ENCODE peak calls at places on chromosomes 5 and 9, in seven cellular contexts. P, D, Q, Y, R, Z and G are unnamed samples.

GRCh38 chr9:35237303-35237702 is 75.5 kb downstream of the UNC13B start:
- DNase-seq in P (no peak), D (no peak), Q (peak), Y (no peak), R (no peak), Z (no peak), G (no peak)

GRCh38 chr5:143094087-143094511 is 309.4 kb downstream of the NR3C1 start:
- DNase-seq in P (no peak), D (no peak), Q (peak), Y (no peak), R (no peak), Z (no peak), G (no peak)

GRCh38 chr5:164881442-164881841 is 1376.0 kb downstream of the MAT2B start:
- DNase-seq in P (no peak), D (no peak), Q (no peak), Y (no peak), R (no peak), Z (no peak), G (no peak)

GRCh38 chr9:6417186-6417585 is 4.2 kb downstream of the UHRF2 start:
- DNase-seq in P (no peak), D (no peak), Q (no peak), Y (peak), R (no peak), Z (no peak), G (peak)

GRCh38 chr5:9790276-9790675 is 160.1 kb upstream of the TAS2R1 start:
- DNase-seq in P (no peak), D (no peak), Q (no peak), Y (no peak), R (no peak), Z (no peak), G (no peak)

GRCh38 chr5:137084016-137084415 is 415.1 kb downstream of the SPOCK1 start:
- DNase-seq in P (no peak), D (no peak), Q (no peak), Y (no peak), R (no peak), Z (no peak), G (no peak)

GRCh38 chr5:95812100-95812472 is 10.4 kb downstream of the GLRX start:
- DNase-seq in P (no peak), D (no peak), Q (peak), Y (no peak), R (no peak), Z (no peak), G (no peak)

GRCh38 chr5:30928966-30929365 is 264.5 kb upstream of the CDH6 start:
- DNase-seq in P (no peak), D (no peak), Q (no peak), Y (no peak), R (no peak), Z (no peak), G (no peak)

GRCh38 chr9:81411961-81412360 is 277.4 kb downstream of the TLE1 start:
- DNase-seq in P (no peak), D (no peak), Q (no peak), Y (no peak), R (no peak), Z (no peak), G (no peak)

GRCh38 chr5:71891856-71892255 is 172.8 kb downstream of the CARTPT start:
- DNase-seq in P (no peak), D (no peak), Q (peak), Y (no peak), R (no peak), Z (no peak), G (no peak)

GRCh38 chr5:138978085-138978484 is 103.0 kb upstream of the LRRTM2 start:
- DNase-seq in P (no peak), D (no peak), Q (no peak), Y (no peak), R (no peak), Z (no peak), G (no peak)

GRCh38 chr5:36392818-36393217 is 91.1 kb upstream of the RANBP3L start:
- DNase-seq in P (no peak), D (no peak), Q (no peak), Y (no peak), R (no peak), Z (no peak), G (no peak)

GRCh38 chr5:54703091-54703490 is 185.5 kb downstream of the SNX18 start:
- DNase-seq in P (no peak), D (no peak), Q (no peak), Y (no peak), R (no peak), Z (no peak), G (no peak)

GRCh38 chr9:134399435-134400056 is 73.3 kb downstream of the RXRA start:
- DNase-seq in P (no peak), D (no peak), Q (no peak), Y (no peak), R (no peak), Z (no peak), G (peak)

GRCh38 chr9:81849631-81850259 is 78.5 kb upstream of the SPATA31D4 start:
- DNase-seq in P (no peak), D (no peak), Q (peak), Y (no peak), R (no peak), Z (no peak), G (no peak)

GRCh38 chr9:78539904-78540303 is 243.0 kb downstream of the PSAT1 start:
- DNase-seq in P (no peak), D (no peak), Q (no peak), Y (no peak), R (no peak), Z (no peak), G (no peak)

GRCh38 chr9:14351206-14351605 is 37.3 kb upstream of the NFIB start:
- DNase-seq in P (no peak), D (no peak), Q (no peak), Y (no peak), R (no peak), Z (no peak), G (no peak)

GRCh38 chr5:24005384-24005783 is 498.0 kb downstream of the PRDM9 start:
- DNase-seq in P (no peak), D (no peak), Q (no peak), Y (no peak), R (no peak), Z (peak), G (no peak)

GRCh38 chr5:20307391-20307790 is 319.4 kb upstream of the CDH18 start:
- DNase-seq in P (no peak), D (no peak), Q (no peak), Y (no peak), R (no peak), Z (no peak), G (no peak)

GRCh38 chr5:173187054-173187743 is 42.9 kb downstream of the BNIP1 start:
- DNase-seq in P (no peak), D (no peak), Q (no peak), Y (peak), R (no peak), Z (no peak), G (peak)

GRCh38 chr5:143138839-143139238 is 264.6 kb downstream of the NR3C1 start:
- DNase-seq in P (no peak), D (no peak), Q (no peak), Y (no peak), R (no peak), Z (no peak), G (no peak)

GRCh38 chr9:38126730-38127129 is 57.7 kb upstream of the SHB start:
- DNase-seq in P (no peak), D (no peak), Q (no peak), Y (no peak), R (no peak), Z (no peak), G (no peak)

GRCh38 chr9:2248768-2249167 is 233.6 kb downstream of the SMARCA2 start:
- DNase-seq in P (no peak), D (no peak), Q (no peak), Y (no peak), R (no peak), Z (no peak), G (no peak)

GRCh38 chr9:128120061-128120740 is 7.3 kb downstream of the PTGES2 start:
- DNase-seq in P (no peak), D (no peak), Q (no peak), Y (no peak), R (no peak), Z (no peak), G (no peak)

GRCh38 chr9:124022201-124023121 is 10.9 kb downstream of the LHX2 start:
- DNase-seq in P (no peak), D (no peak), Q (no peak), Y (no peak), R (no peak), Z (no peak), G (no peak)

GRCh38 chr9:73129941-73130695 is 21.5 kb upstream of the ANXA1 start:
- DNase-seq in P (no peak), D (no peak), Q (no peak), Y (no peak), R (no peak), Z (no peak), G (no peak)

GRCh38 chr9:6669881-6670280 is 24.4 kb upstream of the GLDC start:
- DNase-seq in P (no peak), D (no peak), Q (no peak), Y (no peak), R (no peak), Z (no peak), G (no peak)

GRCh38 chr5:108003178-108003577 is 332.4 kb upstream of the EFNA5 start:
- DNase-seq in P (no peak), D (no peak), Q (peak), Y (peak), R (no peak), Z (peak), G (peak)

GRCh38 chr9:9498846-9499245 is 1114.0 kb downstream of the PTPRD start:
- DNase-seq in P (no peak), D (no peak), Q (no peak), Y (no peak), R (no peak), Z (no peak), G (no peak)

GRCh38 chr5:159175547-159175946 is 33.8 kb downstream of the RNF145 start:
- DNase-seq in P (no peak), D (no peak), Q (peak), Y (no peak), R (no peak), Z (no peak), G (no peak)